ENCODE peak calls at places on chromosomes 3 and 15, in eight cellular contexts. G is heart right ventricle, X is cardiac muscle cell, D is fibroblast of lung, O is GM23248, Z is HepG2, T is neuronal stem cell, I is endodermal cell. F is an unnamed sample. For H3K36me3 and H3K27me3, the result is how much of the 10 kb centered on the place peaks cover.

GRCh38 chr3:127409421-127410136 is 121.7 kb upstream of the PRR20G start:
- DNase-seq in D (no peak), G (no peak), I (peak), T (no peak), Z (no peak), X (no peak), O (no peak), F (no peak)

GRCh38 chr3:182252802-182253201 is 540.5 kb upstream of the ATP11B start:
- DNase-seq in Z (no peak), G (no peak), I (no peak), O (no peak), D (no peak), X (no peak), T (no peak), F (no peak)

GRCh38 chr3:54891540-54891897 is 36.3 kb downstream of the LRTM1 start:
- DNase-seq in G (peak), I (peak), X (peak), T (no peak), O (peak), D (peak), Z (peak), F (peak)

GRCh38 chr15:94403246-94403824 is 172.0 kb downstream of the MCTP2 start:
- DNase-seq in D (peak), T (no peak), G (no peak), O (no peak), Z (no peak), X (no peak), I (no peak), F (no peak)

GRCh38 chr3:188503647-188504046 is 349.7 kb downstream of the LPP start:
- DNase-seq in Z (no peak), X (no peak), D (no peak), T (no peak), G (no peak), I (no peak), O (no peak), F (no peak)

GRCh38 chr3:77825045-77825827 is 785.3 kb downstream of the ROBO2 start:
- DNase-seq in I (no peak), G (no peak), T (no peak), O (peak), D (peak), Z (no peak), X (no peak), F (peak)

GRCh38 chr3:122536634-122537033 is 21.9 kb upstream of the KPNA1 start:
- DNase-seq in T (no peak), O (no peak), I (peak), Z (no peak), D (no peak), X (no peak), G (no peak), F (no peak)

GRCh38 chr15:68445351-68445750 is 13.4 kb upstream of the ITGA11 start:
- DNase-seq in O (no peak), T (no peak), D (no peak), G (no peak), Z (no peak), I (no peak), X (no peak), F (no peak)

GRCh38 chr15:77013786-77014136 is 18.8 kb downstream of the PSTPIP1 start:
- DNase-seq in Z (no peak), G (no peak), D (no peak), X (no peak), T (no peak), I (no peak), O (no peak), F (no peak)

GRCh38 chr3:38457111-38458003 is 3.7 kb downstream of the ACVR2B start:
- DNase-seq in D (peak), T (no peak), O (no peak), Z (no peak), G (no peak), X (no peak), I (no peak), F (no peak)

GRCh38 chr3:134432236-134432635 is 53.5 kb downstream of the ANAPC13 start:
- DNase-seq in D (no peak), O (no peak), G (no peak), Z (no peak), T (no peak), I (no peak), X (peak), F (no peak)

GRCh38 chr3:138768126-138768525 is 66.6 kb downstream of the PIK3CB start:
- DNase-seq in T (no peak), Z (no peak), O (no peak), D (no peak), X (no peak), I (peak), G (no peak), F (no peak)

GRCh38 chr15:101440846-101441590 is 48.5 kb downstream of the PCSK6 start:
- DNase-seq in X (no peak), G (no peak), Z (no peak), D (no peak), T (no peak), O (peak), I (peak), F (no peak)

GRCh38 chr3:38479431-38480092 is 16.6 kb upstream of the EXOG start:
- DNase-seq in D (peak), I (peak), T (no peak), X (peak), Z (peak), G (peak), O (peak), F (peak)

GRCh38 chr3:52774066-52774713 is 3.2 kb upstream of the ITIH1 start:
- DNase-seq in O (no peak), G (no peak), T (no peak), X (no peak), Z (no peak), D (no peak), I (peak), F (no peak)

GRCh38 chr15:77858677-77859490 is 218.6 kb downstream of the TBC1D2B start:
- DNase-seq in T (no peak), X (no peak), I (no peak), O (no peak), D (no peak), Z (no peak), G (no peak), F (no peak)

GRCh38 chr15:26879770-26880169 is 12.9 kb downstream of the GABRA5 start:
- DNase-seq in O (no peak), T (no peak), X (no peak), G (no peak), Z (no peak), I (no peak), D (no peak), F (no peak)

GRCh38 chr15:64633332-64633731 is 142.1 kb downstream of the RBPMS2 start:
- DNase-seq in D (no peak), O (no peak), I (no peak), X (no peak), T (no peak), G (no peak), Z (no peak), F (no peak)

GRCh38 chr15:48896775-48897143 is 18.8 kb downstream of the EID1 start:
- DNase-seq in O (no peak), I (no peak), X (no peak), T (no peak), G (no peak), Z (no peak), D (no peak), F (no peak)

GRCh38 chr15:77091072-77091471 is 20.2 kb upstream of the TSPAN3 start:
- DNase-seq in O (no peak), T (no peak), G (no peak), X (no peak), I (no peak), D (no peak), Z (no peak), F (no peak)

GRCh38 chr3:89180334-89180733 is 72.9 kb downstream of the EPHA3 start:
- DNase-seq in I (no peak), X (no peak), Z (no peak), T (no peak), D (peak), G (no peak), O (no peak), F (no peak)

GRCh38 chr3:121883507-121883906 is 10.7 kb upstream of the SLC15A2 start:
- DNase-seq in T (peak), Z (peak), X (peak), O (peak), D (peak), I (no peak), G (no peak), F (no peak)

GRCh38 chr3:32614956-32615355 is 44.3 kb upstream of the DYNC1LI1 start:
- DNase-seq in X (no peak), O (peak), T (no peak), I (no peak), G (no peak), D (peak), Z (no peak), F (peak)

GRCh38 chr15:38085104-38085503 is 150.7 kb downstream of the TMCO5A start:
- DNase-seq in D (no peak), T (no peak), X (no peak), Z (no peak), G (no peak), O (no peak), I (no peak), F (no peak)

GRCh38 chr3:153350420-153350819 is 188.4 kb downstream of the RAP2B start:
- DNase-seq in I (no peak), T (no peak), Z (peak), X (no peak), G (no peak), O (peak), D (peak), F (no peak)

GRCh38 chr3:12578742-12579141 is 21.9 kb downstream of the MKRN2 start:
- DNase-seq in I (no peak), T (no peak), O (peak), Z (no peak), D (no peak), G (no peak), X (no peak), F (no peak)

GRCh38 chr15:65862682-65863081 is 6.6 kb upstream of the RAB11A start:
- DNase-seq in Z (peak), D (peak), T (peak), I (peak), O (peak), X (peak), G (no peak), F (peak)

GRCh38 chr3:157388976-157389375 is 47.7 kb upstream of the PTX3 start:
- DNase-seq in I (no peak), T (no peak), X (no peak), G (no peak), Z (no peak), O (peak), D (peak), F (no peak)

GRCh38 chr3:15097889-15098288 is 1.1 kb downstream of the RBSN start:
- DNase-seq in Z (no peak), G (no peak), D (peak), T (no peak), X (no peak), I (no peak), O (peak), F (no peak)

GRCh38 chr15:74206801-74207281 is 4.3 kb upstream of the STRA6 start:
- DNase-seq in T (no peak), G (no peak), I (no peak), O (no peak), Z (no peak), X (no peak), D (peak), F (peak)

GRCh38 chr3:79366414-79366813 is 401.4 kb downstream of the ROBO1 start:
- DNase-seq in T (no peak), Z (no peak), X (no peak), G (no peak), O (no peak), D (peak), I (no peak), F (peak)

GRCh38 chr3:134892317-134892716 is 97.3 kb downstream of the EPHB1 start:
- DNase-seq in G (no peak), I (no peak), X (no peak), T (no peak), O (no peak), Z (no peak), D (no peak), F (no peak)

GRCh38 chr15:99438691-99439523 is 126.9 kb upstream of the MEF2A start:
- DNase-seq in G (no peak), Z (no peak), O (peak), T (no peak), D (peak), I (peak), X (no peak), F (no peak)

GRCh38 chr3:169295912-169296311 is 367.6 kb downstream of the MECOM start:
- DNase-seq in G (no peak), D (no peak), I (no peak), O (no peak), X (no peak), Z (no peak), T (no peak), F (no peak)

GRCh38 chr3:4426782-4427344 is 40.2 kb downstream of the SUMF1 start:
- DNase-seq in I (no peak), G (no peak), T (no peak), X (peak), O (peak), Z (peak), D (peak), F (no peak)

GRCh38 chr15:32994810-32995424 is 199.6 kb downstream of the FMN1 start:
- DNase-seq in X (peak), T (no peak), D (peak), G (no peak), Z (peak), I (no peak), O (peak), F (no peak)

GRCh38 chr3:187743195-187744141 is 1.8 kb downstream of the BCL6 start:
- DNase-seq in D (peak), O (peak), I (peak), G (peak), T (no peak), X (peak), Z (no peak), F (peak)

GRCh38 chr3:25573386-25574171 is 91.1 kb downstream of the TOP2B start:
- DNase-seq in O (peak), T (no peak), X (peak), G (no peak), Z (no peak), D (peak), I (no peak), F (peak)
- H3K4me3 ChIP-seq in O (no peak), T (no peak), X (no peak), G (no peak), Z (no peak), D (no peak), I (no peak), F (no peak)

DNA sequence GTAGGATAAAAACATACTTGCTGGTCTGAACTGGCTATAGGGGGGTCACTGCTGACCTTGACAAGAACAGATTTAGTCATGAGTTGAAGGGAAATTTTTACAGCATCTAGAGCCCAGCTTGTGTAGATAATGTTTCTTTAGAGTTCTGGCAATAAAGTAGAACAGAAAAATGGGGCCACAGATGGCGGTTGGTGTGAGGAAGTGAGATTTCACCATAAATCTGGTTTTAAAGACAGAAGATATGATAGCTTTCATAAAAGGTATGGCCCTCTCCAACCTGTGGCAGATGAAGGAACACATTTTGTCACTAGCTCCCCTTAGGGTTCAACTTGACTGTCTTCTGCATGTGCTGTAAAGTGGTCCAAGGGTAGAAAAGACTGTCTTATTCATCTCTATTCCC is 24.3 kb upstream of the IMPDH2 start:
- DNase-seq in D (no peak), T (no peak), X (no peak), I (no peak), G (no peak), Z (no peak), O (no peak), F (no peak)
- H3K36me3 ChIP-seq in D (under half), T (under half), X (under half), I (half or more), G (under half), Z (half or more), O (under half), F (under half)

GRCh38 chr15:70422342-70422741 is 324.6 kb upstream of the TLE3 start:
- DNase-seq in G (no peak), I (no peak), T (no peak), Z (no peak), D (no peak), O (no peak), X (no peak), F (no peak)
- H3K27me3 ChIP-seq in G (under half), I (under half), T (under half), Z (under half), D (under half), O (half or more), X (under half), F (under half)

GRCh38 chr15:40339621-40339945 is 1.2 kb downstream of the CCDC9B start:
- DNase-seq in D (no peak), Z (no peak), G (no peak), I (no peak), T (no peak), O (no peak), X (no peak), F (no peak)
- H3K4me3 ChIP-seq in D (peak), Z (peak), G (peak), I (no peak), T (no peak), O (peak), X (no peak), F (peak)

GRCh38 chr3:51681453-51681852 is 10.4 kb downstream of the TEX264 start:
- DNase-seq in D (no peak), O (peak), Z (no peak), I (no peak), X (no peak), G (no peak), T (no peak), F (no peak)

GRCh38 chr3:51682526-51682925 is 11.5 kb downstream of the TEX264 start:
- DNase-seq in X (no peak), T (no peak), Z (no peak), O (no peak), I (no peak), D (no peak), G (no peak), F (no peak)

GRCh38 chr3:51684971-51685751 is 14.1 kb downstream of the TEX264 start:
- DNase-seq in G (no peak), T (no peak), I (no peak), Z (no peak), D (no peak), O (no peak), X (no peak), F (no peak)

GRCh38 chr3:51682079-51682478 is 11.0 kb downstream of the TEX264 start:
- DNase-seq in O (peak), I (peak), Z (peak), G (no peak), X (peak), D (peak), T (peak), F (peak)

DNA sequence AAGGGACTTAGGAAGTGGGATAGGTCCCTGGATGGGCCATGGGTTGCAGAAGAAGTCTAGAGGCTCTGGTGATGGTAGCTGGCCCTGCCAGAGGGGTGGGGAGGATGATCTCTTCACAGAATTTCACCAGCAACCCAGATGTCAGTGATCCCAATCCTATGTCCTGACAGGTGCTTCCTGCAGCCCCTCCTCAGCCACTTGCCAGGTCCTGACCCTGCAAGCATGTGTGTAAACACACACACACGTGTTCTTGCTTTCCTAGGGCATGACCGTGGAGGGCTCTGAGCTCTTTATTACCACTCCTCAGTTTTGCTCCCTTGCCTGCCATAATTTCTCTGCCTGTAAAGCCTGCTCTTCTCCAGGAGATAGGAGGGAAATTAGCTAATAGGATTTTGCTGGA is 12.5 kb downstream of the TEX264 start:
- DNase-seq in X (no peak), G (no peak), D (no peak), T (no peak), Z (no peak), O (no peak), I (no peak), F (no peak)
- H3K36me3 ChIP-seq in X (under half), G (under half), D (under half), T (under half), Z (under half), O (under half), I (under half), F (under half)

DNA sequence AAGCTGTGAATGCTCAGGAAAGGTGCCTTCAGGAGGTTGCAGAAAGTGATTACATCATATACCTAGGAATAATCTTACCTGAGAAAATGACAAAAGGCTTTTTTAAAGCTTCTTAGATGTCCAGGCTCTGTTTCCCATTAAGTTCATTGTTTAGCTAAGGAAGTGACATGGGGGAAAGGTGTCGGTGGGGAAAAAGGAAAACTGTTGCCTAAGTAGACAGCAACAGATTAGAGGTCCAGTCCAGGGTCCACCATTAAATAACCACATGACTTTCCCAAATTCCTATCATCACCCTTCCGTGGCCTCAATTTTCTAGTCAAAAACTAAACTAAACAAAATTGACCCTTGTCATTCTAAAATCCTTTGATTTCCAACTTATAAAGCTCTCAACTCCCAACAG is 4.3 kb downstream of the WWTR1 start:
- DNase-seq in X (no peak), O (no peak), D (no peak), Z (peak), I (no peak), G (no peak), T (no peak), F (no peak)
- H3K27me3 ChIP-seq in X (under half), O (under half), D (under half), Z (under half), I (under half), G (under half), T (under half), F (under half)

DNA sequence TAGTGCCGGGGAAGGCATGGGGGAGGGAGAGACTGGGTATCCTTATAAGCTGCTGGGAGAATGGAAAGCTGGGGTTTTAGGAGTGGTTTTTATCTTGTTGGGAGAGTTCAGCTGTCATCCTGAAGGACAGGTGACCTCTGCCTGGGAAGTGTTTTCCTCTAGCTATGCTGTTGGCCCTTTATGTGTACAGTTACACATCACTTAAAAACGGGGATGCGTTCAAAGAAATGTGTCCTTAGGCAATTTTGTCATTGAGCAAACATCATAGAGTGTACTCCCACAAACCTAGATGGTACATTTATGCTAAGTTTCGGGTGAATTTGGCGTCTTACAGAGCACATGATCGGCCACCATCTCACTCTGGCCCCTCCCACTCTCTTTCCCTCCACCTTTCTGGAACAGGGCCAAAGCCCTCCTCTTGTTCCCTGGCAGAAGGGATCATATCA is 164.3 kb upstream of the NUDT16 start:
- DNase-seq in X (no peak), G (no peak), D (no peak), I (no peak), O (no peak), T (no peak), Z (no peak), F (no peak)
- H3K4me3 ChIP-seq in X (no peak), G (no peak), D (no peak), I (no peak), O (peak), T (no peak), Z (no peak), F (no peak)

F was measured in MG63.